ENCODE peak calls at places on chromosomes 4 and X, in nine cellular contexts. One of them, this sample, is unnamed.

GRCh38 chr4:182881928-182882327 is 35.3 kb downstream of the DCTD start:
- DNase-seq in endothelial cell of umbilical vein: no peak
- DNase-seq in adrenal gland: peak; percentile 44
- DNase-seq in heart left ventricle: peak; percentile 57
- DNase-seq in ovary: peak; percentile 35
- DNase-seq in esophagus muscularis mucosa: no peak
- DNase-seq in lower leg skin: no peak
- DNase-seq in tibial nerve: peak; percentile 26
- DNase-seq in uterus: no peak
- DNase-seq in this sample: no peak

GRCh38 chrX:138745215-138745614 is 33.7 kb upstream of the FGF13 start:
- DNase-seq in uterus: peak; percentile 15
- DNase-seq in endothelial cell of umbilical vein: peak; percentile 17
- DNase-seq in ovary: peak; percentile 19
- DNase-seq in esophagus muscularis mucosa: no peak
- DNase-seq in lower leg skin: peak; percentile 14
- DNase-seq in adrenal gland: peak; percentile 29
- DNase-seq in heart left ventricle: no peak
- DNase-seq in tibial nerve: no peak
- DNase-seq in this sample: peak; percentile 10

GRCh38 chr4:147550626-147551250 is 66.5 kb upstream of the TMEM184C start:
- DNase-seq in heart left ventricle: no peak
- DNase-seq in uterus: no peak
- DNase-seq in tibial nerve: no peak
- DNase-seq in lower leg skin: no peak
- DNase-seq in endothelial cell of umbilical vein: peak; percentile 5
- DNase-seq in adrenal gland: no peak
- DNase-seq in ovary: no peak
- DNase-seq in esophagus muscularis mucosa: no peak
- DNase-seq in this sample: no peak

GRCh38 chr4:104795264-104795934 is 300.7 kb upstream of the CXXC4 start:
- DNase-seq in ovary: no peak
- DNase-seq in adrenal gland: no peak
- DNase-seq in heart left ventricle: peak; percentile 25
- DNase-seq in endothelial cell of umbilical vein: no peak
- DNase-seq in uterus: no peak
- DNase-seq in esophagus muscularis mucosa: no peak
- DNase-seq in lower leg skin: no peak
- DNase-seq in tibial nerve: no peak
- DNase-seq in this sample: no peak

GRCh38 chrX:40155617-40156471 is 58.1 kb upstream of the BCOR start:
- DNase-seq in adrenal gland: no peak
- DNase-seq in tibial nerve: no peak
- DNase-seq in ovary: peak; percentile 47
- DNase-seq in endothelial cell of umbilical vein: no peak
- DNase-seq in esophagus muscularis mucosa: no peak
- DNase-seq in heart left ventricle: no peak
- DNase-seq in lower leg skin: no peak
- DNase-seq in uterus: no peak
- DNase-seq in this sample: peak; percentile 25

GRCh38 chrX:8755116-8755515 is 23.2 kb upstream of the ANOS1 start:
- DNase-seq in tibial nerve: no peak
- DNase-seq in endothelial cell of umbilical vein: no peak
- DNase-seq in heart left ventricle: no peak
- DNase-seq in lower leg skin: no peak
- DNase-seq in uterus: no peak
- DNase-seq in esophagus muscularis mucosa: no peak
- DNase-seq in ovary: no peak
- DNase-seq in adrenal gland: no peak
- DNase-seq in this sample: no peak

GRCh38 chr4:54585321-54586000 is 72.3 kb upstream of the KIT start:
- DNase-seq in heart left ventricle: no peak
- DNase-seq in esophagus muscularis mucosa: no peak
- DNase-seq in tibial nerve: no peak
- DNase-seq in uterus: no peak
- DNase-seq in endothelial cell of umbilical vein: no peak
- DNase-seq in ovary: no peak
- DNase-seq in lower leg skin: no peak
- DNase-seq in adrenal gland: no peak
- DNase-seq in this sample: peak; percentile 56

GRCh38 chr4:36004231-36004851 is 240.0 kb downstream of the ARAP2 start:
- DNase-seq in heart left ventricle: no peak
- DNase-seq in adrenal gland: no peak
- DNase-seq in endothelial cell of umbilical vein: no peak
- DNase-seq in ovary: no peak
- DNase-seq in lower leg skin: no peak
- DNase-seq in tibial nerve: no peak
- DNase-seq in esophagus muscularis mucosa: no peak
- DNase-seq in uterus: no peak
- DNase-seq in this sample: no peak

GRCh38 chr4:159227984-159228383 is 125.1 kb downstream of the RAPGEF2 start:
- DNase-seq in heart left ventricle: peak; percentile 88
- DNase-seq in lower leg skin: peak; percentile 38
- DNase-seq in adrenal gland: peak; percentile 80
- DNase-seq in tibial nerve: peak; percentile 35
- DNase-seq in uterus: peak; percentile 58
- DNase-seq in ovary: peak; percentile 58
- DNase-seq in endothelial cell of umbilical vein: peak; percentile 91
- DNase-seq in esophagus muscularis mucosa: no peak
- DNase-seq in this sample: no peak
- TF ChIP-seq POLR2A in heart left ventricle: no peak
- TF ChIP-seq POLR2A in lower leg skin: no peak
- TF ChIP-seq POLR2A in adrenal gland: peak; percentile 65
- TF ChIP-seq POLR2A in tibial nerve: no peak
- TF ChIP-seq POLR2A in uterus: no peak
- TF ChIP-seq POLR2A in ovary: no peak
- TF ChIP-seq POLR2A in endothelial cell of umbilical vein: peak; percentile 34
- TF ChIP-seq POLR2A in esophagus muscularis mucosa: no peak
- TF ChIP-seq POLR2A in this sample: no peak

DNA sequence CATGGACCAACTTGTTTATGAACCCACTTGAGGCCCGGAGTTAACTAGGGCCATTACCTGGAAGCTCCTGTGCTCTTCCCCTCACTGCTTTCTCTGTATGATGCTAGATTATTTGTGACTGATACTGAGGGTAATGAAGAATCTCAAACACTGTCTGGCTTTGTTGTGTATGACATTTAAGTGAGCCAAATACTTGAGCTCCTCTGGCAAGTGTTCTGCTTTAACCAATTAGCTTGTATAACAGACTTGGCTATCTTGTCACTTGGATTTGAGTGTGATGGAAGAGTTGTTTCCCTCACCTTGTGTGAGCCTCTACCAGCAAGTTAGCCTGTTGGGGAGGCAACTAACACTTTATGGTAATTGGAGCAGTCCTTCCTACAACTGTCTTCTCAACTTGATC is 42.7 kb downstream of the CCNG2 start:
- DNase-seq in lower leg skin: no peak
- DNase-seq in esophagus muscularis mucosa: no peak
- DNase-seq in heart left ventricle: no peak
- DNase-seq in uterus: no peak
- DNase-seq in adrenal gland: no peak
- DNase-seq in ovary: no peak
- DNase-seq in endothelial cell of umbilical vein: no peak
- DNase-seq in tibial nerve: no peak
- DNase-seq in this sample: no peak
- TF ChIP-seq POLR2A in lower leg skin: no peak
- TF ChIP-seq POLR2A in esophagus muscularis mucosa: no peak
- TF ChIP-seq POLR2A in heart left ventricle: no peak
- TF ChIP-seq POLR2A in uterus: no peak
- TF ChIP-seq POLR2A in adrenal gland: no peak
- TF ChIP-seq POLR2A in ovary: no peak
- TF ChIP-seq POLR2A in endothelial cell of umbilical vein: no peak
- TF ChIP-seq POLR2A in tibial nerve: no peak
- TF ChIP-seq POLR2A in this sample: no peak

GRCh38 chr4:184824776-184825393 is 883 bp downstream of the ACSL1 start:
- DNase-seq in adrenal gland: no peak
- DNase-seq in tibial nerve: no peak
- DNase-seq in esophagus muscularis mucosa: no peak
- DNase-seq in endothelial cell of umbilical vein: peak; percentile 30
- DNase-seq in lower leg skin: no peak
- DNase-seq in uterus: no peak
- DNase-seq in ovary: no peak
- DNase-seq in heart left ventricle: no peak
- DNase-seq in this sample: no peak

GRCh38 chr4:184822356-184822755 is 3.4 kb downstream of the ACSL1 start:
- DNase-seq in heart left ventricle: no peak
- DNase-seq in lower leg skin: no peak
- DNase-seq in endothelial cell of umbilical vein: no peak
- DNase-seq in esophagus muscularis mucosa: no peak
- DNase-seq in adrenal gland: no peak
- DNase-seq in tibial nerve: no peak
- DNase-seq in uterus: no peak
- DNase-seq in ovary: no peak
- DNase-seq in this sample: no peak

GRCh38 chr4:184826315-184827266 is 823 bp upstream of the ACSL1 start:
- DNase-seq in endothelial cell of umbilical vein: peak; percentile 36
- DNase-seq in esophagus muscularis mucosa: no peak
- DNase-seq in tibial nerve: no peak
- DNase-seq in ovary: peak; percentile 41
- DNase-seq in uterus: peak; percentile 35
- DNase-seq in adrenal gland: no peak
- DNase-seq in heart left ventricle: peak; percentile 69
- DNase-seq in lower leg skin: no peak
- DNase-seq in this sample: peak; percentile 61

GRCh38 chr4:184824081-184824775 is 1.5 kb downstream of the ACSL1 start:
- DNase-seq in tibial nerve: no peak
- DNase-seq in uterus: no peak
- DNase-seq in heart left ventricle: no peak
- DNase-seq in esophagus muscularis mucosa: no peak
- DNase-seq in adrenal gland: no peak
- DNase-seq in endothelial cell of umbilical vein: peak; percentile 13
- DNase-seq in lower leg skin: no peak
- DNase-seq in ovary: no peak
- DNase-seq in this sample: no peak

DNA sequence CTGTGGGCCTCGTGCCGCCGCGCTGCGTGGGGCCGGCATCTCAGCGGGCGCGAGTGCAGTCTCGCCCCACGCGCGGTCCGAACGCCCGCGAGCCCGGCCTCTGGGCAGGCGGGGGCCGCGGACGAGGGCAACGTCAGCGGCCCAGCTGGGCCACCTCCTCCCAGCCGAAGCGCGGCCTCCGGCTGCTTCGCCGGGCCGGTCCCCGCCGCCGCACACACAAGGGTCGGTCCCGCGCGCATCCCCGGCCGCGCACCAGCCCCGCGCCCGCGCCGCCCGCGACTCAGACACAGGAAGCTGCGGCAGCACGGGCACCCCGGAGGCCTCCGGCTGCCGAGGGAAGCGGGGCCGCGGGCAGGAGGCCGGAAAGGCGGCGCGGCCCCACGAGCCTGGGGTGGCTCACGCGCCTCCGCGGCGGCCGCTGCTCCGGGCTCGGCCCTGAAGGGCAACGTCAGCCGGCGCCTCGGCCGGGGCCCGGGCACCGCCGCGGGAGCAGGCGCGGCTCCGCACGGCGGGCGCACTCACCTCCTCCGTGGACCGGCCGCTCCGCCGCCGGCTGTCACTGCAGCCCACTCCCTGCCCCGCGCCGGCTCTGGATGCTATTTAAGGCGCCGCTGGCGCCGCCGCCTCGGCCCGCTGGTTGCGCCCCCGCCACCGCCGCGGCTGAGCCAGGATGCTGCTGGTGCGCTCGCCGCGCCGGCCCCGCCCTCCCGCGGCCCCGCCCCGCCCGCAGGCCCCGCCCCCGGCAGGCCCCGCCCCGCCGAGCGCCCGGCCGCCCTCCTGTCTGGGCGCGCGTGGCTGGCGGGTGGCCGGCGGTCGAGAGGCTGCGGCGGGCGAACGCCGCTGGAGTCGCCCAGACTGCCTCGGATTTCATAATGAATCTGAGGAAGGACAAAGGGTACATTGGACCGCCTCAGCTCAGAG is at the start of gene ACSL1:
- DNase-seq in adrenal gland: peak; percentile 71
- DNase-seq in ovary: peak; percentile 78
- DNase-seq in lower leg skin: peak; percentile 72
- DNase-seq in heart left ventricle: peak; percentile 93
- DNase-seq in uterus: peak; percentile 78
- DNase-seq in endothelial cell of umbilical vein: peak; percentile 48
- DNase-seq in tibial nerve: peak; percentile 66
- DNase-seq in esophagus muscularis mucosa: no peak
- DNase-seq in this sample: peak; percentile 84
- TF ChIP-seq POLR2A in adrenal gland: peak; percentile 75
- TF ChIP-seq POLR2A in ovary: no peak
- TF ChIP-seq POLR2A in lower leg skin: no peak
- TF ChIP-seq POLR2A in heart left ventricle: peak; percentile 97
- TF ChIP-seq POLR2A in uterus: peak; percentile 82
- TF ChIP-seq POLR2A in endothelial cell of umbilical vein: no peak
- TF ChIP-seq POLR2A in tibial nerve: peak; percentile 70
- TF ChIP-seq POLR2A in esophagus muscularis mucosa: peak; percentile 22
- TF ChIP-seq POLR2A in this sample: peak; percentile 67

GRCh38 chrX:48892896-48893295 is 4.7 kb downstream of the TIMM17B start:
- DNase-seq in lower leg skin: no peak
- DNase-seq in tibial nerve: no peak
- DNase-seq in esophagus muscularis mucosa: no peak
- DNase-seq in adrenal gland: no peak
- DNase-seq in heart left ventricle: no peak
- DNase-seq in uterus: no peak
- DNase-seq in endothelial cell of umbilical vein: no peak
- DNase-seq in ovary: no peak
- DNase-seq in this sample: no peak

GRCh38 chrX:48890934-48891401 is 6.6 kb downstream of the TIMM17B start:
- DNase-seq in ovary: peak; percentile 34
- DNase-seq in uterus: peak; percentile 28
- DNase-seq in adrenal gland: no peak
- DNase-seq in tibial nerve: no peak
- DNase-seq in heart left ventricle: no peak
- DNase-seq in esophagus muscularis mucosa: no peak
- DNase-seq in lower leg skin: no peak
- DNase-seq in endothelial cell of umbilical vein: no peak
- DNase-seq in this sample: no peak

GRCh38 chrX:48890296-48890925 is 7.2 kb downstream of the TIMM17B start:
- DNase-seq in uterus: no peak
- DNase-seq in esophagus muscularis mucosa: no peak
- DNase-seq in adrenal gland: no peak
- DNase-seq in tibial nerve: no peak
- DNase-seq in ovary: no peak
- DNase-seq in lower leg skin: no peak
- DNase-seq in heart left ventricle: no peak
- DNase-seq in endothelial cell of umbilical vein: no peak
- DNase-seq in this sample: no peak

GRCh38 chrX:48893556-48894348 is 3.8 kb downstream of the TIMM17B start:
- DNase-seq in esophagus muscularis mucosa: no peak
- DNase-seq in lower leg skin: no peak
- DNase-seq in endothelial cell of umbilical vein: no peak
- DNase-seq in ovary: no peak
- DNase-seq in uterus: no peak
- DNase-seq in heart left ventricle: no peak
- DNase-seq in tibial nerve: no peak
- DNase-seq in adrenal gland: no peak
- DNase-seq in this sample: no peak

GRCh38 chrX:48891402-48892288 is 5.9 kb downstream of the TIMM17B start:
- DNase-seq in endothelial cell of umbilical vein: peak; percentile 80
- DNase-seq in tibial nerve: peak; percentile 76
- DNase-seq in heart left ventricle: peak; percentile 91
- DNase-seq in esophagus muscularis mucosa: peak; percentile 95
- DNase-seq in adrenal gland: peak; percentile 88
- DNase-seq in lower leg skin: peak; percentile 79
- DNase-seq in ovary: peak; percentile 90
- DNase-seq in uterus: peak; percentile 90
- DNase-seq in this sample: peak; percentile 90
- TF ChIP-seq POLR2A in endothelial cell of umbilical vein: no peak
- TF ChIP-seq POLR2A in tibial nerve: no peak
- TF ChIP-seq POLR2A in heart left ventricle: no peak
- TF ChIP-seq POLR2A in esophagus muscularis mucosa: no peak
- TF ChIP-seq POLR2A in adrenal gland: peak; percentile 50
- TF ChIP-seq POLR2A in lower leg skin: no peak
- TF ChIP-seq POLR2A in ovary: peak; percentile 62
- TF ChIP-seq POLR2A in uterus: peak; percentile 75
- TF ChIP-seq POLR2A in this sample: peak; percentile 28

GRCh38 chrX:150547511-150548115 is 20.8 kb upstream of the MTM1 start:
- DNase-seq in endothelial cell of umbilical vein: peak; percentile 47
- DNase-seq in uterus: peak; percentile 69
- DNase-seq in ovary: peak; percentile 79
- DNase-seq in adrenal gland: peak; percentile 90
- DNase-seq in tibial nerve: peak; percentile 39
- DNase-seq in lower leg skin: peak; percentile 24
- DNase-seq in heart left ventricle: peak; percentile 78
- DNase-seq in esophagus muscularis mucosa: peak; percentile 92
- DNase-seq in this sample: peak; percentile 64
- TF ChIP-seq POLR2A in endothelial cell of umbilical vein: no peak
- TF ChIP-seq POLR2A in uterus: no peak
- TF ChIP-seq POLR2A in ovary: peak; percentile 24
- TF ChIP-seq POLR2A in adrenal gland: peak; percentile 71
- TF ChIP-seq POLR2A in tibial nerve: no peak
- TF ChIP-seq POLR2A in lower leg skin: no peak
- TF ChIP-seq POLR2A in heart left ventricle: no peak
- TF ChIP-seq POLR2A in esophagus muscularis mucosa: no peak
- TF ChIP-seq POLR2A in this sample: peak; percentile 35